ENCODE peak calls at places on chromosomes 3 and 15, in five cellular contexts. Q, C, T, E and S are unnamed samples.
A peak's percentile ranks its signal among the peaks of the same experiment; 100 is the strongest.

GRCh38 chr15:101431748-101432147 is 57.8 kb downstream of the PCSK6 start:
- DNase-seq in Q (no peak), C (no peak), E (no peak), T (no peak), S (no peak)

GRCh38 chr3:177928156-177928555 is 608.1 kb upstream of the KCNMB2 start:
- DNase-seq in Q (no peak), E (no peak), C (no peak), T (no peak), S (no peak)

GRCh38 chr15:42921049-42921731 is 612 bp upstream of the TTBK2 start:
- DNase-seq in Q (no peak), C (peak; percentile 34), E (peak; percentile 60), T (peak; percentile 83), S (peak; percentile 51)

GRCh38 chr15:41160639-41161315 is 44.7 kb upstream of the INO80 start:
- DNase-seq in C (no peak), Q (no peak), E (no peak), T (no peak), S (no peak)

GRCh38 chr3:134375542-134376384 is 1.5 kb upstream of the AMOTL2 start:
- DNase-seq in C (no peak), E (peak; percentile 9), Q (no peak), T (peak; percentile 20), S (no peak)

GRCh38 chr15:75149911-75150709 is 51.6 kb upstream of the C15orf39 start:
- DNase-seq in E (no peak), T (no peak), Q (no peak), C (peak; percentile 35), S (no peak)

GRCh38 chr3:194250104-194251002 is 100.8 kb downstream of the CPN2 start:
- DNase-seq in T (no peak), C (no peak), Q (no peak), E (peak; percentile 64), S (peak; percentile 16)

GRCh38 chr3:196263819-196264218 is 23.7 kb downstream of the PCYT1A start:
- DNase-seq in E (no peak), Q (no peak), T (no peak), C (no peak), S (no peak)

GRCh38 chr3:181354140-181354539 is 357.6 kb upstream of the SOX2 start:
- DNase-seq in Q (no peak), C (no peak), E (no peak), T (no peak), S (no peak)

GRCh38 chr3:11711826-11712225 is 68.1 kb upstream of the VGLL4 start:
- DNase-seq in Q (no peak), E (no peak), T (no peak), C (no peak), S (no peak)

GRCh38 chr3:69819283-69819682 is 80.0 kb downstream of the MITF start:
- DNase-seq in E (peak; percentile 36), C (no peak), Q (no peak), T (no peak), S (no peak)

GRCh38 chr3:112043621-112044201 is 9.2 kb downstream of the TMPRSS7 start:
- DNase-seq in C (peak; percentile 26), E (peak; percentile 70), Q (peak; percentile 45), T (no peak), S (peak; percentile 65)

GRCh38 chr3:160163259-160163878 is 61.9 kb upstream of the C3orf80 start:
- DNase-seq in C (no peak), E (no peak), T (no peak), Q (no peak), S (no peak)

GRCh38 chr3:65912647-65913046 is 126.1 kb downstream of the MAGI1 start:
- DNase-seq in E (no peak), T (no peak), Q (no peak), C (no peak), S (no peak)

GRCh38 chr15:36601497-36601932 is 22.1 kb downstream of the CDIN1 start:
- DNase-seq in E (no peak), T (no peak), C (peak; percentile 32), Q (no peak), S (peak; percentile 72)

GRCh38 chr3:151437047-151437446 is 23.8 kb downstream of the IGSF10 start:
- DNase-seq in T (no peak), E (no peak), C (no peak), Q (no peak), S (no peak)

GRCh38 chr3:8825153-8825825 is 55.9 kb upstream of the OXTR start:
- DNase-seq in T (no peak), E (no peak), Q (no peak), C (no peak), S (no peak)

GRCh38 chr3:121621491-121621890 is 28.3 kb downstream of the FBXO40 start:
- DNase-seq in E (no peak), T (no peak), Q (no peak), C (no peak), S (no peak)

GRCh38 chr3:66910721-66911120 is 87.4 kb upstream of the KBTBD8 start:
- DNase-seq in C (no peak), T (no peak), Q (no peak), E (no peak), S (no peak)

GRCh38 chr3:186514296-186515002 is 29.7 kb downstream of the CRYGS start:
- DNase-seq in E (no peak), T (no peak), Q (peak; percentile 49), C (no peak), S (no peak)

GRCh38 chr3:129439381-129439816 is 349 bp downstream of the MBD4 start:
- DNase-seq in Q (no peak), E (peak; percentile 63), C (peak; percentile 64), T (peak; percentile 92), S (peak; percentile 45)

GRCh38 chr3:23739536-23739935 is 66.2 kb upstream of the UBE2E1 start:
- DNase-seq in T (no peak), Q (no peak), E (peak; percentile 36), C (no peak), S (no peak)

GRCh38 chr15:90681480-90681879 is 35.7 kb upstream of the BLM start:
- DNase-seq in T (no peak), Q (no peak), E (no peak), C (no peak), S (no peak)

GRCh38 chr3:170278632-170279031 is 56.4 kb downstream of the PRKCI start:
- DNase-seq in E (no peak), T (no peak), Q (no peak), C (no peak), S (no peak)

GRCh38 chr3:142999881-143000280 is 1.5 kb upstream of the U2SURP start:
- DNase-seq in T (no peak), E (no peak), Q (no peak), C (no peak), S (no peak)

GRCh38 chr3:4508048-4508981 is 15.2 kb downstream of the ITPR1 start:
- DNase-seq in Q (no peak), E (no peak), C (no peak), T (no peak), S (no peak)

GRCh38 chr3:58299839-58300516 is 6.1 kb upstream of the RPP14 start:
- DNase-seq in E (no peak), T (no peak), Q (no peak), C (no peak), S (no peak)

GRCh38 chr3:58202917-58203360 is 7.8 kb downstream of the DNASE1L3 start:
- DNase-seq in Q (no peak), C (no peak), T (no peak), E (no peak), S (no peak)

GRCh38 chr3:137525471-137525870 is 238.6 kb upstream of the SOX14 start:
- DNase-seq in Q (no peak), T (no peak), C (no peak), E (no peak), S (no peak)

GRCh38 chr15:91224750-91225380 is 124.8 kb downstream of the SV2B start:
- DNase-seq in C (no peak), T (no peak), E (peak; percentile 19), Q (peak; percentile 33), S (no peak)

GRCh38 chr3:148642616-148643015 is 55.1 kb upstream of the AGTR1 start:
- DNase-seq in T (no peak), E (no peak), C (no peak), Q (no peak), S (no peak)

DNA sequence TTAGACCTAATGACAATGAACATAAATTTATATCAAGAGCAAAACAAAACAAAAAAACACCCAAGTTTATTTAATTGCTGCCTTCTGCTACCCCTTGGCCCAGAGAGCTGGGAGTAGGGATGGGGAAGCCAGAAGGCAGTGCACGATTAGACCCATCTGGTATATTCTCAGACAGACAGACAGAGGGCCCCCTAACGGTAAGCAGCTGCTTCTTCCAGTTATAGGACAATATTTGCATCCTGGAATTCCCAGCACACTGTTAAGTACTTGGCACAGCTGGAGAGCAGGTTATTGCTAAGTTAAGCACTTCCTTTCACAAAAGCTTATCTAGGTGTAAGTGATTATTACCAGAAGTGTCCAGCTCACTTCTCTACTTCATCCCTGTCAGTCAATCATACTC is 39.3 kb downstream of the C2CD4B start:
- DNase-seq in T (no peak), E (peak; percentile 65), Q (no peak), C (peak; percentile 50), S (peak; percentile 39)
- TF ChIP-seq CTCF in T (no peak), E (peak; percentile 13), Q (peak; percentile 46), C (peak; percentile 58), S (peak; percentile 48)

GRCh38 chr15:94834494-94834893 is 603.1 kb downstream of the MCTP2 start:
- DNase-seq in C (no peak), T (no peak), Q (no peak), E (no peak), S (no peak)

GRCh38 chr15:94838281-94838680 is 606.9 kb downstream of the MCTP2 start:
- DNase-seq in E (no peak), C (no peak), Q (no peak), T (no peak), S (no peak)

GRCh38 chr15:94829887-94830884 is 598.8 kb downstream of the MCTP2 start:
- DNase-seq in T (no peak), E (no peak), C (no peak), Q (peak; percentile 49), S (no peak)

GRCh38 chr15:94834000-94834399 is 602.6 kb downstream of the MCTP2 start:
- DNase-seq in C (no peak), T (no peak), E (no peak), Q (no peak), S (no peak)
- H3K27ac ChIP-seq in C (no peak overlapping the region), T (no peak overlapping the region), E (no peak overlapping the region), Q (no peak overlapping the region), S (no peak overlapping the region)

DNA sequence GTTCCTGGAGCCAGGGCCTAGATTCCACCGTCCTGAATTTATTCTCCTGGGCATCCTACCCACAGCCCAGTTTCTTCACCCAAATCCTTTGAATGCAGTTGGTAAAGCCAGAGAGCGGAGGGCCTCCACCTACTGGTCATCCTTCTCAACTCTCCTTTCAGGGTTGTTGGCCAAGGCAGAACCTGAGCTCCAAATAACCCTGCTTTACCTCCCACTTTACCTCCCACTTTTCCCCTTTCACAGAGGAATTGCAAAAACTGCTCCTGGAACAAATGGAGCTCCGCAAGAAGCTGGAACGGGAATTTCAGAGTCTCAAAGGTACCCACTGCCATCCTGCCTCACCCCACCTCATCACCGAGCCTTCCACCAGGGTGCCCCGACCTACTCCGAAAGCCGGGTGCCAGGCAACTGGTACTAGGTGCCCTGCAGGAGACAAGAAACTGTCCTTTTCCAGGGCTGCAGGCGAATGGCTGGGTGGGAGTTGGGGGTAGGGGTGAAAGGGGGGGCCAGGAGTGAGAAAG is 6.8 kb downstream of the SKOR1 start:
- DNase-seq in Q (peak; percentile 65), C (no peak), E (no peak), T (no peak), S (no peak)
- TF ChIP-seq CTCF in Q (peak; percentile 61), C (peak; percentile 27), E (no peak), T (no peak), S (no peak)

DNA sequence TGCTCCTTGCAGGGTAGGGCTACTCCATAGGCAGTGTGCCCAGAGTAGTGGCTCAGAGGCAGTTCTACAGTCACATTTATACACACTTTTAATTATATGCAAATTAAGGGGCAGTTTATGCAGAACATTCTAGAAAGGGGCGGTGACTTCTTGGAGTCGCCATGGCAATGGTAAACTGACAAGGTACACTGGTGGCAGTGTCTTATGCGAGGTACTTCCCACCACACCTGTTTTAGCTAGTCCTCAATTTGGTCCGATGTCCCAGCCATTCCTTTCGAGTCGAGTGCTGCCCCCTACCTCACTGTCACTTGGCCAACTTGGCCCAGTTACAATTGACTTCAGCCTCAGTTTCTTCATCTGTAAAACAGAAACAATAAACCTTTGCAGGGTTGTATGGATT is 3.8 kb upstream of the IRAK2 start:
- DNase-seq in C (no peak), Q (no peak), E (no peak), T (no peak), S (no peak)
- H3K27ac ChIP-seq in C (no peak overlapping the region), Q (no peak overlapping the region), E (no peak overlapping the region), T (no peak overlapping the region), S (no peak overlapping the region)